ENCODE peak calls at places on chromosomes 11 and 22, in nine cellular contexts. X is lower leg skin; N is cardiac fibroblast; D is HuH-7; Z is HTR-8/SVneo; H is NCI-H446; Y is K562; U is IMR-90; E is CD4-positive, alpha-beta T cell. K is an unnamed sample.
A peak's percentile ranks its signal among the peaks of the same experiment; 100 is the strongest.

GRCh38 chr11:2304156-2305139 is 2.6 kb downstream of the TSPAN32 start:
- DNase-seq in X (peak; percentile 86), N (peak; percentile 45), D (no peak), Z (no peak), H (no peak), Y (no peak), U (no peak), E (no peak), K (no peak)

GRCh38 chr22:32622004-32622761 is 147.6 kb downstream of the FBXO7 start:
- DNase-seq in X (peak; percentile 89), N (peak; percentile 95), D (peak; percentile 71), Z (peak; percentile 55), H (no peak), Y (no peak), U (peak; percentile 94), E (no peak), K (no peak)

GRCh38 chr11:11045156-11045670 is 187.4 kb upstream of the ZBED5 start:
- DNase-seq in X (no peak), N (no peak), D (no peak), Z (no peak), H (no peak), Y (no peak), U (no peak), E (no peak), K (no peak)

GRCh38 chr11:93494341-93494740 is 48.9 kb downstream of the SMCO4 start:
- DNase-seq in X (no peak), N (no peak), D (no peak), Z (no peak), H (no peak), Y (no peak), U (no peak), E (no peak), K (no peak)

GRCh38 chr11:76674517-76675400 is 4.2 kb upstream of the LRRC32 start:
- DNase-seq in X (no peak), N (no peak), D (no peak), Z (no peak), H (no peak), Y (no peak), U (no peak), E (no peak), K (peak; percentile 30)

GRCh38 chr11:117419915-117420485 is 92.3 kb downstream of the CEP164 start:
- DNase-seq in X (peak; percentile 83), N (no peak), D (no peak), Z (no peak), H (no peak), Y (no peak), U (no peak), E (no peak), K (no peak)

GRCh38 chr22:38214248-38215056 is 12.7 kb downstream of the MAFF start:
- DNase-seq in X (peak; percentile 91), N (peak; percentile 79), D (no peak), Z (no peak), H (no peak), Y (peak; percentile 86), U (peak; percentile 49), E (peak; percentile 80), K (no peak)

GRCh38 chr11:35364101-35364780 is 55.1 kb downstream of the SLC1A2 start:
- DNase-seq in X (peak; percentile 93), N (peak; percentile 93), D (no peak), Z (peak; percentile 59), H (peak; percentile 70), Y (no peak), U (peak; percentile 86), E (no peak), K (no peak)

GRCh38 chr22:50136431-50137047 is 34.0 kb upstream of the PANX2 start:
- DNase-seq in X (no peak), N (peak; percentile 63), D (no peak), Z (no peak), H (peak; percentile 23), Y (no peak), U (no peak), E (no peak), K (peak; percentile 25)

GRCh38 chr22:31173386-31174145 is 13.6 kb downstream of the RNF185 start:
- DNase-seq in X (no peak), N (peak; percentile 65), D (no peak), Z (peak; percentile 37), H (no peak), Y (no peak), U (peak; percentile 95), E (no peak), K (peak; percentile 78)

GRCh38 chr11:64654439-64654838 is 63.4 kb downstream of the SLC22A12 start:
- DNase-seq in X (peak; percentile 76), N (no peak), D (no peak), Z (no peak), H (no peak), Y (no peak), U (no peak), E (no peak), K (no peak)

GRCh38 chr22:33984211-33984610 is 63.9 kb upstream of the LARGE1 start:
- DNase-seq in X (no peak), N (no peak), D (no peak), Z (no peak), H (no peak), Y (no peak), U (no peak), E (no peak), K (no peak)

GRCh38 chr11:67670316-67671210 is 3.9 kb downstream of the ALDH3B2 start:
- DNase-seq in X (peak; percentile 82), N (no peak), D (peak; percentile 43), Z (no peak), H (no peak), Y (no peak), U (no peak), E (no peak), K (no peak)

K was measured in dermis blood vessel endothelial cell.